ENCODE peak calls at places on chromosomes 7 and 10, in ten cellular contexts. E is sigmoid colon; I is activated T-helper 1 cell treated with anti-CD3 and anti-CD28 coated beads, Interleukin-2, amount 50 U/mL, for 16 hours; V is stimulated activated CD8-positive, alpha-beta memory T cell treated with anti-CD3 and anti-CD28 coated beads, Interleukin-12 subunit alpha, Interleukin-12 subunit beta, amount 100 ng/mL, for 1 hour; H is non-pigmented ciliary epithelial cell; W is CD4-positive, alpha-beta memory T cell; U is Kasumi-1; O is naive thymus-derived CD8-positive, alpha-beta T cell; G is astrocyte of the hippocampus; L is memory B cell. R is an unnamed sample.

GRCh38 chr10:72375585-72375984 is 20.9 kb upstream of the DNAJB12 start:
- DNase-seq in L (no peak), O (no peak), I (no peak), W (no peak), V (no peak), E (no peak), H (no peak), G (no peak), U (peak; percentile 12), R (no peak)

GRCh38 chr7:7736671-7737070 is 18.3 kb upstream of the RPA3 start:
- DNase-seq in H (no peak), L (no peak), W (no peak), U (no peak), I (no peak), V (no peak), O (no peak), E (no peak), G (no peak), R (no peak)

GRCh38 chr10:59900044-59900727 is 6.2 kb downstream of the CCDC6 start:
- DNase-seq in O (no peak), W (no peak), L (no peak), G (no peak), H (no peak), I (no peak), U (no peak), V (no peak), E (no peak), R (no peak)

GRCh38 chr10:21021231-21021630 is 124.1 kb upstream of the NEBL start:
- DNase-seq in W (no peak), V (no peak), U (no peak), E (no peak), I (no peak), L (no peak), O (no peak), H (no peak), G (no peak), R (no peak)

GRCh38 chr7:43568529-43568928 is 14.4 kb upstream of the STK17A start:
- DNase-seq in G (peak; percentile 60), V (no peak), H (no peak), O (no peak), U (no peak), E (no peak), L (no peak), I (no peak), W (no peak), R (no peak)

GRCh38 chr7:20786779-20787651 is at the start of gene SP8:
- DNase-seq in O (no peak), H (no peak), E (no peak), I (no peak), G (peak; percentile 86), W (no peak), U (no peak), V (no peak), L (no peak), R (no peak)

GRCh38 chr10:1736180-1736971 is 949 bp downstream of the ADARB2 start:
- DNase-seq in U (no peak), L (no peak), H (no peak), E (no peak), I (no peak), G (no peak), V (no peak), W (no peak), O (no peak), R (no peak)

GRCh38 chr10:127034790-127035189 is 129.6 kb downstream of the DOCK1 start:
- DNase-seq in V (no peak), L (no peak), U (no peak), O (no peak), W (no peak), H (no peak), I (no peak), E (no peak), G (peak; percentile 22), R (no peak)

GRCh38 chr7:48636391-48637015 is 287.8 kb upstream of the CDC14C start:
- DNase-seq in I (no peak), H (no peak), O (no peak), E (no peak), U (no peak), V (no peak), W (no peak), G (peak; percentile 63), L (no peak), R (no peak)

GRCh38 chr10:46084321-46085165 is 38.5 kb upstream of the MSMB start:
- DNase-seq in V (no peak), G (no peak), E (no peak), U (no peak), L (no peak), O (no peak), H (no peak), W (no peak), I (no peak), R (no peak)

GRCh38 chr7:64557601-64558322 is 5.1 kb downstream of the ZNF680 start:
- DNase-seq in E (no peak), H (no peak), U (no peak), I (no peak), V (no peak), O (no peak), W (no peak), L (no peak), G (no peak), R (no peak)

GRCh38 chr10:124636271-124636993 is 107.7 kb downstream of the FAM53B start:
- DNase-seq in O (no peak), G (no peak), L (no peak), V (no peak), I (no peak), H (no peak), U (no peak), E (no peak), W (peak; percentile 62), R (peak; percentile 47)

GRCh38 chr10:29011511-29011910 is 277.4 kb upstream of the LYZL1 start:
- DNase-seq in L (no peak), H (no peak), I (no peak), E (no peak), V (no peak), O (no peak), U (no peak), G (peak; percentile 58), W (no peak), R (no peak)

GRCh38 chr7:124027236-124027635 is 5.6 kb downstream of the TMEM229A start:
- DNase-seq in H (no peak), O (no peak), E (no peak), G (no peak), I (no peak), W (no peak), U (no peak), L (no peak), V (no peak), R (no peak)

GRCh38 chr10:75788394-75789205 is 357.2 kb downstream of the LRMDA start:
- DNase-seq in V (no peak), E (no peak), O (no peak), G (peak; percentile 8), I (no peak), U (no peak), H (no peak), L (no peak), W (no peak), R (no peak)

GRCh38 chr7:39650676-39651075 is 27.3 kb downstream of the RALA start:
- DNase-seq in U (no peak), H (peak; percentile 26), O (no peak), V (no peak), I (no peak), E (peak; percentile 64), W (no peak), L (no peak), G (peak; percentile 70), R (no peak)

GRCh38 chr7:102220929-102221850 is 65.5 kb upstream of the SH2B2 start:
- DNase-seq in W (no peak), O (no peak), E (no peak), I (no peak), G (peak; percentile 90), L (no peak), U (no peak), H (no peak), V (no peak), R (no peak)

GRCh38 chr10:32332299-32332750 is 14.6 kb downstream of the EPC1 start:
- DNase-seq in G (no peak), W (peak; percentile 95), L (peak; percentile 27), H (no peak), U (no peak), V (peak; percentile 50), E (no peak), I (no peak), O (peak; percentile 31), R (peak; percentile 84)

GRCh38 chr7:121505021-121505420 is 108.9 kb upstream of the FAM3C start:
- DNase-seq in E (no peak), G (peak; percentile 48), I (no peak), L (no peak), H (no peak), V (no peak), W (no peak), O (no peak), U (no peak), R (no peak)

GRCh38 chr10:128432423-128432822 is 306.2 kb upstream of the MKI67 start:
- DNase-seq in H (no peak), L (no peak), G (no peak), W (peak; percentile 33), E (no peak), U (no peak), V (no peak), I (no peak), O (no peak), R (no peak)

GRCh38 chr10:129642427-129642826 is 175.4 kb downstream of the MGMT start:
- DNase-seq in I (no peak), G (peak; percentile 9), E (no peak), U (no peak), V (no peak), L (no peak), H (no peak), O (no peak), W (no peak), R (no peak)

GRCh38 chr10:66928000-66928770 is 2.3 kb downstream of the LRRTM3 start:
- DNase-seq in W (no peak), G (peak; percentile 32), H (no peak), O (no peak), L (no peak), E (peak; percentile 49), V (no peak), U (no peak), I (no peak), R (no peak)

GRCh38 chr10:123939591-123939990 is 48.0 kb upstream of the CPXM2 start:
- DNase-seq in U (no peak), H (no peak), O (no peak), L (no peak), G (no peak), I (no peak), V (no peak), E (no peak), W (no peak), R (no peak)

GRCh38 chr7:156777364-156778069 is 115.5 kb downstream of the LMBR1 start:
- DNase-seq in O (no peak), U (no peak), E (no peak), I (no peak), L (no peak), V (no peak), H (no peak), W (no peak), G (no peak), R (no peak)

GRCh38 chr7:17185690-17186070 is 112.8 kb upstream of the AHR start:
- DNase-seq in W (no peak), I (no peak), G (peak; percentile 14), L (no peak), O (no peak), V (no peak), U (peak; percentile 35), E (no peak), H (peak; percentile 17), R (no peak)

GRCh38 chr10:43965918-43966570 is 317.4 kb upstream of the ZNF32 start:
- DNase-seq in I (no peak), G (no peak), O (no peak), W (no peak), E (no peak), L (no peak), V (no peak), U (no peak), H (no peak), R (no peak)

GRCh38 chr10:7302393-7303054 is 108.3 kb downstream of the SFMBT2 start:
- DNase-seq in G (peak; percentile 41), O (no peak), U (no peak), W (no peak), L (no peak), I (no peak), V (no peak), E (no peak), H (no peak), R (no peak)

GRCh38 chr7:142441074-142441403 is 183.2 kb upstream of the PRSS58 start:
- DNase-seq in U (peak; percentile 95), W (peak; percentile 58), H (no peak), E (no peak), V (no peak), G (no peak), L (no peak), O (no peak), I (no peak), R (peak; percentile 28)